ENCODE peak calls at places on chromosome 22, in ten cellular contexts. One of them, this sample, is unnamed.

GRCh38 chr22:44828193-44828592 is 75.8 kb downstream of the ARHGAP8 start:
- DNase-seq in cardiac fibroblast: peak; percentile 2
- DNase-seq in left kidney: no peak
- DNase-seq in dermis microvascular lymphatic vessel endothelial cell: no peak
- DNase-seq in lung microvascular endothelial cell: peak; percentile 19
- DNase-seq in ACHN: peak; percentile 28
- DNase-seq in AML-193: no peak
- DNase-seq in sigmoid colon: no peak
- DNase-seq in stimulated activated CD4-positive, alpha-beta T cell treated with anti-CD3 and anti-CD28 coated beads, Interleukin-4, amount 100 ng/mL, for 24 hours: no peak
- DNase-seq in T-helper 1 cell: no peak
- DNase-seq in this sample: no peak

GRCh38 chr22:24486501-24486921 is 8.6 kb upstream of the UPB1 start:
- DNase-seq in T-helper 1 cell: no peak
- DNase-seq in left kidney: no peak
- DNase-seq in AML-193: peak; percentile 33
- DNase-seq in cardiac fibroblast: peak; percentile 83
- DNase-seq in dermis microvascular lymphatic vessel endothelial cell: no peak
- DNase-seq in lung microvascular endothelial cell: peak; percentile 29
- DNase-seq in ACHN: peak; percentile 45
- DNase-seq in stimulated activated CD4-positive, alpha-beta T cell treated with anti-CD3 and anti-CD28 coated beads, Interleukin-4, amount 100 ng/mL, for 24 hours: peak; percentile 33
- DNase-seq in sigmoid colon: no peak
- DNase-seq in this sample: peak; percentile 97

GRCh38 chr22:26939466-26939865 is 282.1 kb downstream of the MIAT start:
- DNase-seq in stimulated activated CD4-positive, alpha-beta T cell treated with anti-CD3 and anti-CD28 coated beads, Interleukin-4, amount 100 ng/mL, for 24 hours: no peak
- DNase-seq in left kidney: no peak
- DNase-seq in sigmoid colon: no peak
- DNase-seq in cardiac fibroblast: no peak
- DNase-seq in T-helper 1 cell: no peak
- DNase-seq in dermis microvascular lymphatic vessel endothelial cell: no peak
- DNase-seq in ACHN: no peak
- DNase-seq in lung microvascular endothelial cell: no peak
- DNase-seq in AML-193: no peak
- DNase-seq in this sample: no peak

GRCh38 chr22:23565942-23566715 is 14.0 kb downstream of the IGLL1 start:
- DNase-seq in sigmoid colon: peak; percentile 51
- DNase-seq in T-helper 1 cell: no peak
- DNase-seq in AML-193: no peak
- DNase-seq in cardiac fibroblast: no peak
- DNase-seq in stimulated activated CD4-positive, alpha-beta T cell treated with anti-CD3 and anti-CD28 coated beads, Interleukin-4, amount 100 ng/mL, for 24 hours: no peak
- DNase-seq in left kidney: peak; percentile 93
- DNase-seq in ACHN: no peak
- DNase-seq in dermis microvascular lymphatic vessel endothelial cell: no peak
- DNase-seq in lung microvascular endothelial cell: peak; percentile 68
- DNase-seq in this sample: no peak

GRCh38 chr22:18035740-18036139 is 11.4 kb upstream of the MICAL3 start:
- DNase-seq in lung microvascular endothelial cell: no peak
- DNase-seq in left kidney: peak; percentile 67
- DNase-seq in sigmoid colon: no peak
- DNase-seq in dermis microvascular lymphatic vessel endothelial cell: no peak
- DNase-seq in stimulated activated CD4-positive, alpha-beta T cell treated with anti-CD3 and anti-CD28 coated beads, Interleukin-4, amount 100 ng/mL, for 24 hours: no peak
- DNase-seq in cardiac fibroblast: no peak
- DNase-seq in ACHN: no peak
- DNase-seq in T-helper 1 cell: no peak
- DNase-seq in AML-193: no peak
- DNase-seq in this sample: no peak

GRCh38 chr22:49838771-49839717 is 11.4 kb upstream of the BRD1 start:
- DNase-seq in AML-193: peak; percentile 32
- DNase-seq in cardiac fibroblast: no peak
- DNase-seq in sigmoid colon: no peak
- DNase-seq in T-helper 1 cell: peak; percentile 85
- DNase-seq in dermis microvascular lymphatic vessel endothelial cell: no peak
- DNase-seq in lung microvascular endothelial cell: no peak
- DNase-seq in stimulated activated CD4-positive, alpha-beta T cell treated with anti-CD3 and anti-CD28 coated beads, Interleukin-4, amount 100 ng/mL, for 24 hours: peak; percentile 85
- DNase-seq in ACHN: no peak
- DNase-seq in left kidney: peak; percentile 19
- DNase-seq in this sample: peak; percentile 64

GRCh38 chr22:32318361-32318760 is 39.3 kb upstream of the RFPL3 start:
- DNase-seq in sigmoid colon: no peak
- DNase-seq in T-helper 1 cell: no peak
- DNase-seq in AML-193: no peak
- DNase-seq in dermis microvascular lymphatic vessel endothelial cell: peak; percentile 76
- DNase-seq in lung microvascular endothelial cell: peak; percentile 89
- DNase-seq in cardiac fibroblast: no peak
- DNase-seq in stimulated activated CD4-positive, alpha-beta T cell treated with anti-CD3 and anti-CD28 coated beads, Interleukin-4, amount 100 ng/mL, for 24 hours: no peak
- DNase-seq in ACHN: no peak
- DNase-seq in left kidney: no peak
- DNase-seq in this sample: no peak

GRCh38 chr22:24554316-24555159 is at the start of gene GUCD1:
- DNase-seq in dermis microvascular lymphatic vessel endothelial cell: no peak
- DNase-seq in lung microvascular endothelial cell: no peak
- DNase-seq in ACHN: peak; percentile 37
- DNase-seq in cardiac fibroblast: peak; percentile 41
- DNase-seq in T-helper 1 cell: peak; percentile 13
- DNase-seq in left kidney: peak; percentile 75
- DNase-seq in stimulated activated CD4-positive, alpha-beta T cell treated with anti-CD3 and anti-CD28 coated beads, Interleukin-4, amount 100 ng/mL, for 24 hours: peak; percentile 29
- DNase-seq in sigmoid colon: no peak
- DNase-seq in AML-193: peak; percentile 38
- DNase-seq in this sample: peak; percentile 29

GRCh38 chr22:44739024-44739423 is 13.4 kb upstream of the ARHGAP8 start:
- DNase-seq in stimulated activated CD4-positive, alpha-beta T cell treated with anti-CD3 and anti-CD28 coated beads, Interleukin-4, amount 100 ng/mL, for 24 hours: no peak
- DNase-seq in dermis microvascular lymphatic vessel endothelial cell: no peak
- DNase-seq in AML-193: no peak
- DNase-seq in lung microvascular endothelial cell: no peak
- DNase-seq in sigmoid colon: no peak
- DNase-seq in ACHN: no peak
- DNase-seq in cardiac fibroblast: no peak
- DNase-seq in T-helper 1 cell: no peak
- DNase-seq in left kidney: no peak
- DNase-seq in this sample: no peak

GRCh38 chr22:20237480-20238440 is 30.4 kb downstream of the RTN4R start:
- DNase-seq in stimulated activated CD4-positive, alpha-beta T cell treated with anti-CD3 and anti-CD28 coated beads, Interleukin-4, amount 100 ng/mL, for 24 hours: peak; percentile 10
- DNase-seq in left kidney: no peak
- DNase-seq in lung microvascular endothelial cell: no peak
- DNase-seq in cardiac fibroblast: no peak
- DNase-seq in AML-193: no peak
- DNase-seq in dermis microvascular lymphatic vessel endothelial cell: no peak
- DNase-seq in T-helper 1 cell: peak; percentile 36
- DNase-seq in sigmoid colon: no peak
- DNase-seq in ACHN: no peak
- DNase-seq in this sample: no peak

GRCh38 chr22:48746789-48747425 is 1080.8 kb downstream of the BRD1 start:
- DNase-seq in cardiac fibroblast: no peak
- DNase-seq in left kidney: no peak
- DNase-seq in dermis microvascular lymphatic vessel endothelial cell: no peak
- DNase-seq in ACHN: no peak
- DNase-seq in stimulated activated CD4-positive, alpha-beta T cell treated with anti-CD3 and anti-CD28 coated beads, Interleukin-4, amount 100 ng/mL, for 24 hours: peak; percentile 2
- DNase-seq in AML-193: no peak
- DNase-seq in lung microvascular endothelial cell: no peak
- DNase-seq in T-helper 1 cell: no peak
- DNase-seq in sigmoid colon: peak; percentile 38
- DNase-seq in this sample: no peak

GRCh38 chr22:49993649-49994360 is 18.8 kb downstream of the IL17REL start:
- DNase-seq in cardiac fibroblast: no peak
- DNase-seq in lung microvascular endothelial cell: no peak
- DNase-seq in T-helper 1 cell: no peak
- DNase-seq in ACHN: no peak
- DNase-seq in AML-193: no peak
- DNase-seq in stimulated activated CD4-positive, alpha-beta T cell treated with anti-CD3 and anti-CD28 coated beads, Interleukin-4, amount 100 ng/mL, for 24 hours: no peak
- DNase-seq in dermis microvascular lymphatic vessel endothelial cell: no peak
- DNase-seq in left kidney: no peak
- DNase-seq in sigmoid colon: no peak
- DNase-seq in this sample: no peak

GRCh38 chr22:19719488-19720021 is 3.8 kb upstream of the GP1BB start:
- DNase-seq in left kidney: no peak
- DNase-seq in lung microvascular endothelial cell: no peak
- DNase-seq in T-helper 1 cell: no peak
- DNase-seq in dermis microvascular lymphatic vessel endothelial cell: no peak
- DNase-seq in stimulated activated CD4-positive, alpha-beta T cell treated with anti-CD3 and anti-CD28 coated beads, Interleukin-4, amount 100 ng/mL, for 24 hours: no peak
- DNase-seq in sigmoid colon: no peak
- DNase-seq in ACHN: no peak
- DNase-seq in AML-193: no peak
- DNase-seq in cardiac fibroblast: no peak
- DNase-seq in this sample: no peak

GRCh38 chr22:31461699-31462098 is 27.9 kb downstream of the EIF4ENIF1 start:
- DNase-seq in ACHN: no peak
- DNase-seq in T-helper 1 cell: no peak
- DNase-seq in stimulated activated CD4-positive, alpha-beta T cell treated with anti-CD3 and anti-CD28 coated beads, Interleukin-4, amount 100 ng/mL, for 24 hours: no peak
- DNase-seq in AML-193: no peak
- DNase-seq in left kidney: no peak
- DNase-seq in sigmoid colon: no peak
- DNase-seq in dermis microvascular lymphatic vessel endothelial cell: no peak
- DNase-seq in lung microvascular endothelial cell: no peak
- DNase-seq in cardiac fibroblast: no peak
- DNase-seq in this sample: no peak

GRCh38 chr22:28426346-28427132 is 253.1 kb downstream of the TTC28 start:
- DNase-seq in lung microvascular endothelial cell: no peak
- DNase-seq in sigmoid colon: no peak
- DNase-seq in cardiac fibroblast: peak; percentile 34
- DNase-seq in dermis microvascular lymphatic vessel endothelial cell: no peak
- DNase-seq in AML-193: no peak
- DNase-seq in ACHN: no peak
- DNase-seq in left kidney: no peak
- DNase-seq in stimulated activated CD4-positive, alpha-beta T cell treated with anti-CD3 and anti-CD28 coated beads, Interleukin-4, amount 100 ng/mL, for 24 hours: no peak
- DNase-seq in T-helper 1 cell: no peak
- DNase-seq in this sample: peak; percentile 73

GRCh38 chr22:42310301-42310981 is 40.0 kb upstream of the TCF20 start:
- DNase-seq in lung microvascular endothelial cell: peak; percentile 7
- DNase-seq in cardiac fibroblast: no peak
- DNase-seq in dermis microvascular lymphatic vessel endothelial cell: no peak
- DNase-seq in ACHN: no peak
- DNase-seq in T-helper 1 cell: no peak
- DNase-seq in left kidney: no peak
- DNase-seq in sigmoid colon: no peak
- DNase-seq in AML-193: no peak
- DNase-seq in stimulated activated CD4-positive, alpha-beta T cell treated with anti-CD3 and anti-CD28 coated beads, Interleukin-4, amount 100 ng/mL, for 24 hours: no peak
- DNase-seq in this sample: no peak

GRCh38 chr22:44860311-44860710 is 107.9 kb downstream of the ARHGAP8 start:
- DNase-seq in stimulated activated CD4-positive, alpha-beta T cell treated with anti-CD3 and anti-CD28 coated beads, Interleukin-4, amount 100 ng/mL, for 24 hours: no peak
- DNase-seq in dermis microvascular lymphatic vessel endothelial cell: no peak
- DNase-seq in lung microvascular endothelial cell: no peak
- DNase-seq in AML-193: no peak
- DNase-seq in T-helper 1 cell: no peak
- DNase-seq in ACHN: no peak
- DNase-seq in left kidney: no peak
- DNase-seq in sigmoid colon: no peak
- DNase-seq in cardiac fibroblast: no peak
- DNase-seq in this sample: no peak

GRCh38 chr22:47651216-47651987 is 889.0 kb downstream of the TBC1D22A start:
- DNase-seq in left kidney: no peak
- DNase-seq in lung microvascular endothelial cell: no peak
- DNase-seq in cardiac fibroblast: no peak
- DNase-seq in T-helper 1 cell: no peak
- DNase-seq in ACHN: no peak
- DNase-seq in AML-193: no peak
- DNase-seq in sigmoid colon: no peak
- DNase-seq in stimulated activated CD4-positive, alpha-beta T cell treated with anti-CD3 and anti-CD28 coated beads, Interleukin-4, amount 100 ng/mL, for 24 hours: no peak
- DNase-seq in dermis microvascular lymphatic vessel endothelial cell: no peak
- DNase-seq in this sample: no peak

GRCh38 chr22:48954781-48955311 is 872.8 kb downstream of the BRD1 start:
- DNase-seq in ACHN: no peak
- DNase-seq in T-helper 1 cell: no peak
- DNase-seq in left kidney: no peak
- DNase-seq in stimulated activated CD4-positive, alpha-beta T cell treated with anti-CD3 and anti-CD28 coated beads, Interleukin-4, amount 100 ng/mL, for 24 hours: no peak
- DNase-seq in dermis microvascular lymphatic vessel endothelial cell: no peak
- DNase-seq in sigmoid colon: no peak
- DNase-seq in lung microvascular endothelial cell: no peak
- DNase-seq in AML-193: no peak
- DNase-seq in cardiac fibroblast: no peak
- DNase-seq in this sample: no peak